ENCODE peak calls at places on chromosomes 1 and 21, in ten cellular contexts. K is GM12892, G is uterus, I is endothelial cell of umbilical vein, T is A549, L is tibial nerve, O is ovary, Q is transverse colon, Y is heart left ventricle, D is IMR-90. M is an unnamed sample.

GRCh38 chr1:221708076-221708571 is 33.8 kb downstream of the DUSP10 start:
- DNase-seq in L (no peak), Y (no peak), D (no peak), G (no peak), O (no peak), I (no peak), Q (no peak), T (no peak), K (peak; percentile 20), M (no peak)

GRCh38 chr1:11407301-11407994 is 71.5 kb upstream of the DISP3 start:
- DNase-seq in K (no peak), Q (no peak), I (no peak), D (no peak), Y (no peak), G (no peak), O (no peak), T (no peak), L (no peak), M (no peak)

GRCh38 chr1:154863702-154864174 is 6.3 kb downstream of the KCNN3 start:
- DNase-seq in Y (no peak), T (peak; percentile 85), D (peak; percentile 75), Q (peak; percentile 58), K (no peak), L (no peak), G (no peak), I (no peak), O (no peak), M (no peak)

GRCh38 chr1:22500058-22500457 is 48.4 kb downstream of the ZBTB40 start:
- DNase-seq in D (no peak), L (no peak), T (no peak), Y (no peak), K (no peak), G (no peak), O (no peak), Q (no peak), I (no peak), M (no peak)

GRCh38 chr21:16330340-16331319 is 600.8 kb downstream of the USP25 start:
- DNase-seq in T (peak; percentile 1), O (no peak), G (no peak), Q (no peak), L (no peak), I (peak; percentile 87), Y (no peak), K (no peak), D (peak; percentile 75), M (peak; percentile 33)

GRCh38 chr1:202017385-202018225 is 7.2 kb downstream of the ELF3 start:
- DNase-seq in K (no peak), D (no peak), I (no peak), Q (peak; percentile 91), T (no peak), Y (no peak), L (no peak), O (no peak), G (no peak), M (no peak)

GRCh38 chr1:19367584-19368041 is 55.5 kb downstream of the SLC66A1 start:
- DNase-seq in O (no peak), L (no peak), G (no peak), Y (no peak), D (no peak), I (peak; percentile 82), K (no peak), Q (no peak), T (no peak), M (no peak)

GRCh38 chr1:44108241-44108640 is 10.4 kb upstream of the KLF17 start:
- DNase-seq in K (no peak), Q (no peak), I (no peak), T (no peak), O (no peak), Y (no peak), D (peak; percentile 67), G (no peak), L (no peak), M (no peak)

GRCh38 chr1:203440780-203441179 is 34.8 kb upstream of the PRELP start:
- DNase-seq in G (peak; percentile 81), T (no peak), O (peak; percentile 85), I (peak; percentile 65), K (no peak), D (peak; percentile 72), L (peak; percentile 63), Q (peak; percentile 83), Y (peak; percentile 78), M (peak; percentile 74)

GRCh38 chr1:890661-891060 is 33.1 kb upstream of the SAMD11 start:
- DNase-seq in Y (no peak), O (no peak), T (no peak), K (no peak), I (no peak), G (no peak), L (no peak), Q (no peak), D (peak; percentile 53), M (peak; percentile 62)

GRCh38 chr1:219317762-219318353 is 144.2 kb downstream of the LYPLAL1 start:
- DNase-seq in I (peak; percentile 44), T (no peak), K (no peak), L (no peak), Y (no peak), O (no peak), G (no peak), D (no peak), Q (no peak), M (no peak)

GRCh38 chr1:208997726-208998312 is 585.7 kb upstream of the CAMK1G start:
- DNase-seq in Q (no peak), Y (no peak), I (peak; percentile 15), T (peak; percentile 11), O (no peak), L (no peak), D (no peak), G (no peak), K (no peak), M (no peak)

GRCh38 chr1:234621657-234622335 is 11.8 kb upstream of the IRF2BP2 start:
- DNase-seq in Q (no peak), Y (no peak), D (peak; percentile 71), T (no peak), O (no peak), I (no peak), G (no peak), L (no peak), K (no peak), M (no peak)

GRCh38 chr1:45490121-45490622 is 791 bp downstream of the TESK2 start:
- DNase-seq in L (no peak), O (no peak), D (peak; percentile 21), I (peak; percentile 44), T (no peak), G (no peak), K (no peak), Q (no peak), Y (no peak), M (peak; percentile 42)

GRCh38 chr1:48524892-48525467 is 53.0 kb upstream of the SPATA6 start:
- DNase-seq in T (no peak), Y (no peak), O (no peak), Q (no peak), D (peak; percentile 27), G (no peak), L (no peak), K (no peak), I (no peak), M (no peak)

GRCh38 chr1:238318294-238318908 is 427.7 kb upstream of the ZP4 start:
- DNase-seq in O (no peak), Q (no peak), Y (no peak), L (no peak), D (no peak), T (no peak), G (no peak), K (no peak), I (no peak), M (no peak)

GRCh38 chr1:153919879-153920852 is 2.6 kb downstream of the GATAD2B start:
- DNase-seq in T (no peak), L (no peak), G (no peak), K (no peak), I (peak; percentile 29), Y (no peak), Q (no peak), D (peak; percentile 42), O (peak; percentile 11), M (no peak)

GRCh38 chr1:208272311-208272710 is 28.1 kb upstream of the PLXNA2 start:
- DNase-seq in T (no peak), G (no peak), K (no peak), O (no peak), Q (no peak), D (no peak), Y (no peak), I (no peak), L (no peak), M (no peak)

GRCh38 chr1:38873027-38873969 is at the start of gene MYCBP:
- DNase-seq in T (peak; percentile 94), L (peak; percentile 87), D (peak; percentile 94), O (peak; percentile 97), G (peak; percentile 97), I (peak; percentile 98), Y (peak; percentile 97), K (peak; percentile 98), Q (peak; percentile 97), M (peak; percentile 99)
- TF ChIP-seq POLR2A in T (peak; percentile 42), L (no peak), D (no peak), O (no peak), G (peak; percentile 49), I (peak; percentile 89), Y (peak; percentile 80), K (peak; percentile 64), Q (peak; percentile 48), M (no peak)

GRCh38 chr1:39214998-39215873 is 10.7 kb downstream of the MACF1 start:
- DNase-seq in K (peak; percentile 46), G (no peak), D (no peak), I (no peak), O (no peak), Q (peak; percentile 42), Y (peak; percentile 33), L (no peak), T (no peak), M (no peak)
- TF ChIP-seq POLR2A in K (peak; percentile 90), G (no peak), D (no peak), I (no peak), O (no peak), Q (no peak), Y (no peak), L (no peak), T (no peak), M (no peak)

GRCh38 chr1:230300322-230301301 is 125.5 kb downstream of the PGBD5 start:
- DNase-seq in L (no peak), Q (no peak), Y (no peak), T (no peak), O (no peak), K (no peak), G (no peak), I (no peak), D (no peak), M (no peak)
- TF ChIP-seq POLR2A in L (no peak), Q (no peak), Y (no peak), T (no peak), O (no peak), K (no peak), G (no peak), I (no peak), D (no peak), M (no peak)

DNA sequence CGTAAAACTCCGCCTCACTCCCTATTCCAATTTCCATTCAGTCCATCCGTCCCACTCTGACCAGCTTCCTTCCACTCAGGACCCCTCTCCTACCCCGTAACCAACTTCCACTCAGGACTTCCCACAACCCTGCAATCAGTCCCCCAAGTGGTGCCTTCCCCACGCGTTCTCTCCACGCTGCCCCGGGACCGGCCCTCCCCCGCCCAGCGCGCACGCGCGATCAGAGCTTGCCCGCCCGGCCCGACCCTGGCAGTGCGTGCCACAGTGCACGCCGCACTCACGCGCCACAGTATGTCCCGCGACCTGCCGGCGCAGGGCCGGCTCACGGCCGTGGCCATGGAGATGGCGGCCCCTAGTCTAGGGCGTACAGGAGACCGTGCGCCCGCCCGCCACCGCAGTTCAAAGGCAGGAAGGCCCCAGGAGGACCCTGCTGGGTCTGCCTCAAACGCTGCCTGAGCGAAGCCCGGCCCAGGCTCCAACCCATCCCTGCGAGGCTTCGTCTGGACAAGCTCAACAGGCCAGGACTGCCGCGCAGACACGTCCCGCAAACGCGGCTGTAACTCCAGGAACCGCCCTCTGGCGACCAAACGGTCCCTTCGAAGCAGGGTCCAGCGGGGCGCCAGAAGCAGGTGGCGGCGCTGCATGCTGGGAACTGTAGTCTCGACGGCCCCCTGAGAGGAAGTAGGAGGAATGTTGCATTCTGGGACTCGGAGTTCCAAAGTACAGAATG is at the start of gene NDC1:
- DNase-seq in I (peak; percentile 96), Q (peak; percentile 92), L (peak; percentile 73), K (peak; percentile 60), O (peak; percentile 91), T (peak; percentile 82), Y (peak; percentile 93), G (peak; percentile 89), D (peak; percentile 96), M (peak; percentile 96)
- TF ChIP-seq POLR2A in I (no peak), Q (peak; percentile 38), L (peak; percentile 18), K (peak; percentile 85), O (no peak), T (peak; percentile 64), Y (peak; percentile 34), G (no peak), D (no peak), M (no peak)